ENCODE peak calls at places on chromosomes 2 and 18, in seven cellular contexts. B, W, V, X, D, P and E are unnamed samples.

GRCh38 chr2:60416221-60417008 is 137.0 kb downstream of the BCL11A start:
- DNase-seq in B (peak), W (no peak), V (peak), X (peak), D (no peak), P (peak), E (no peak)

GRCh38 chr2:41930807-41931566 is 116.8 kb upstream of the PKDCC start:
- DNase-seq in B (no peak), W (peak), V (no peak), X (no peak), D (no peak), P (peak), E (no peak)

GRCh38 chr2:46936566-46936965 is 21.0 kb upstream of the MCFD2 start:
- DNase-seq in B (peak), W (no peak), V (no peak), X (no peak), D (no peak), P (peak), E (no peak)

GRCh38 chr18:9468998-9469397 is 6.3 kb upstream of the RALBP1 start:
- DNase-seq in B (no peak), W (no peak), V (no peak), X (no peak), D (no peak), P (no peak), E (no peak)

GRCh38 chr2:235055891-235056516 is 104.2 kb downstream of the SH3BP4 start:
- DNase-seq in B (peak), W (no peak), V (no peak), X (no peak), D (no peak), P (peak), E (peak)

GRCh38 chr18:32213693-32214092 is 23.9 kb downstream of the MEP1B start:
- DNase-seq in B (no peak), W (no peak), V (no peak), X (no peak), D (no peak), P (no peak), E (no peak)

GRCh38 chr2:38158361-38159128 is 82.6 kb upstream of the CYP1B1 start:
- DNase-seq in B (no peak), W (no peak), V (no peak), X (no peak), D (no peak), P (no peak), E (peak)

GRCh38 chr2:170929686-170930050 is 615 bp downstream of the GORASP2 start:
- DNase-seq in B (peak), W (peak), V (peak), X (peak), D (peak), P (peak), E (peak)

GRCh38 chr2:151805343-151805742 is 22.9 kb downstream of the ARL5A start:
- DNase-seq in B (no peak), W (no peak), V (no peak), X (no peak), D (no peak), P (no peak), E (no peak)

GRCh38 chr2:240205348-240205747 is 64.9 kb upstream of the OTOS start:
- DNase-seq in B (peak), W (no peak), V (peak), X (no peak), D (peak), P (peak), E (peak)

GRCh38 chr2:207468504-207468903 is 61.3 kb upstream of the CREB1 start:
- DNase-seq in B (no peak), W (no peak), V (no peak), X (no peak), D (no peak), P (no peak), E (no peak)

GRCh38 chr2:203799905-203800304 is 67.7 kb upstream of the CTLA4 start:
- DNase-seq in B (no peak), W (no peak), V (no peak), X (no peak), D (no peak), P (no peak), E (no peak)

GRCh38 chr2:239881561-239882320 is 143.4 kb downstream of the NDUFA10 start:
- DNase-seq in B (peak), W (peak), V (peak), X (no peak), D (no peak), P (peak), E (peak)

GRCh38 chr2:36706451-36706850 is 9.9 kb downstream of the VIT start:
- DNase-seq in B (peak), W (no peak), V (no peak), X (no peak), D (no peak), P (peak), E (peak)

GRCh38 chr18:8948471-8949149 is 153.9 kb upstream of the NDUFV2 start:
- DNase-seq in B (peak), W (no peak), V (peak), X (no peak), D (no peak), P (peak), E (peak)

GRCh38 chr18:60122339-60122738 is 222.5 kb downstream of the PMAIP1 start:
- DNase-seq in B (no peak), W (no peak), V (no peak), X (no peak), D (no peak), P (no peak), E (no peak)

GRCh38 chr18:6543330-6543908 is 128.7 kb upstream of the L3MBTL4 start:
- DNase-seq in B (peak), W (no peak), V (peak), X (no peak), D (no peak), P (peak), E (peak)

GRCh38 chr2:88165604-88166003 is 4.5 kb upstream of the THNSL2 start:
- DNase-seq in B (no peak), W (no peak), V (no peak), X (no peak), D (no peak), P (no peak), E (no peak)

GRCh38 chr2:37928377-37928776 is 3.3 kb downstream of the RMDN2 start:
- DNase-seq in B (no peak), W (no peak), V (no peak), X (no peak), D (no peak), P (peak), E (no peak)

GRCh38 chr2:160213511-160213910 is 13.4 kb upstream of the ITGB6 start:
- DNase-seq in B (no peak), W (no peak), V (no peak), X (no peak), D (no peak), P (no peak), E (no peak)

GRCh38 chr2:178327516-178327915 is 123.5 kb downstream of the PRKRA start:
- DNase-seq in B (no peak), W (no peak), V (no peak), X (no peak), D (no peak), P (no peak), E (no peak)

GRCh38 chr2:120175000-120175581 is 48.1 kb downstream of the TMEM185B start:
- DNase-seq in B (peak), W (no peak), V (peak), X (no peak), D (no peak), P (peak), E (peak)

GRCh38 chr2:117485588-117485987 is 328.9 kb upstream of the DDX18 start:
- DNase-seq in B (no peak), W (no peak), V (no peak), X (no peak), D (no peak), P (no peak), E (no peak)

GRCh38 chr18:3806656-3807055 is 356.7 kb downstream of the TGIF1 start:
- DNase-seq in B (no peak), W (no peak), V (no peak), X (no peak), D (no peak), P (no peak), E (no peak)

GRCh38 chr2:75553961-75554539 is 6.7 kb downstream of the EVA1A start:
- DNase-seq in B (no peak), W (no peak), V (no peak), X (no peak), D (no peak), P (no peak), E (no peak)

GRCh38 chr2:3956892-3957291 is 253.5 kb downstream of the DCDC2C start:
- DNase-seq in B (no peak), W (no peak), V (no peak), X (no peak), D (no peak), P (no peak), E (no peak)

GRCh38 chr2:30417253-30417652 is 29.8 kb upstream of the LCLAT1 start:
- DNase-seq in B (peak), W (no peak), V (no peak), X (peak), D (no peak), P (peak), E (peak)

GRCh38 chr2:30363406-30363805 is 83.6 kb upstream of the LCLAT1 start:
- DNase-seq in B (no peak), W (no peak), V (no peak), X (no peak), D (no peak), P (no peak), E (no peak)

GRCh38 chr2:84454581-84454980 is 4.5 kb downstream of the SUCLG1 start:
- DNase-seq in B (no peak), W (no peak), V (no peak), X (no peak), D (no peak), P (no peak), E (no peak)

GRCh38 chr2:64592994-64593655 is 60.6 kb downstream of the SERTAD2 start:
- DNase-seq in B (peak), W (no peak), V (no peak), X (peak), D (no peak), P (no peak), E (peak)

GRCh38 chr2:128440666-128441340 is 122.1 kb upstream of the HS6ST1 start:
- DNase-seq in B (no peak), W (no peak), V (no peak), X (no peak), D (no peak), P (no peak), E (no peak)

GRCh38 chr2:219569041-219569440 is 2.3 kb downstream of the OBSL1 start:
- DNase-seq in B (no peak), W (no peak), V (no peak), X (no peak), D (no peak), P (no peak), E (no peak)

GRCh38 chr2:165239230-165239629 is at the start of gene SCN2A:
- DNase-seq in B (peak), W (no peak), V (peak), X (no peak), D (no peak), P (peak), E (peak)

GRCh38 chr2:59584958-59585357 is 968.5 kb downstream of the BCL11A start:
- DNase-seq in B (no peak), W (no peak), V (no peak), X (no peak), D (no peak), P (no peak), E (no peak)

GRCh38 chr2:216649573-216649972 is 16.4 kb downstream of the IGFBP2 start:
- DNase-seq in B (no peak), W (no peak), V (no peak), X (no peak), D (no peak), P (no peak), E (no peak)

GRCh38 chr18:55153346-55153745 is 194.1 kb upstream of the CCDC68 start:
- DNase-seq in B (no peak), W (no peak), V (no peak), X (no peak), D (no peak), P (no peak), E (no peak)

GRCh38 chr18:61989138-61989537 is 96.3 kb upstream of the RNF152 start:
- DNase-seq in B (no peak), W (no peak), V (no peak), X (no peak), D (no peak), P (no peak), E (no peak)

GRCh38 chr18:76265375-76266225 is 229.4 kb downstream of the ZNF516 start:
- DNase-seq in B (peak), W (peak), V (peak), X (no peak), D (no peak), P (peak), E (peak)

GRCh38 chr2:185628985-185629384 is 109.6 kb upstream of the FSIP2 start:
- DNase-seq in B (no peak), W (no peak), V (no peak), X (no peak), D (no peak), P (no peak), E (peak)
- TF ChIP-seq CTCF in B (no peak), W (no peak), V (no peak), X (no peak), D (no peak), P (no peak), E (peak)

GRCh38 chr2:176123847-176124273 is 1.3 kb downstream of the HOXD9 start:
- DNase-seq in B (no peak), W (peak), V (no peak), X (no peak), D (no peak), P (peak), E (no peak)
- H3K4me3 ChIP-seq in B (peak), W (peak), V (no peak), X (no peak), D (no peak), P (peak), E (no peak)

GRCh38 chr2:110818767-110819481 is 86.6 kb downstream of the ACOXL start:
- DNase-seq in B (no peak), W (no peak), V (no peak), X (no peak), D (no peak), P (no peak), E (no peak)
- TF ChIP-seq CTCF in B (no peak), W (no peak), V (no peak), X (no peak), D (no peak), P (peak), E (no peak)

DNA sequence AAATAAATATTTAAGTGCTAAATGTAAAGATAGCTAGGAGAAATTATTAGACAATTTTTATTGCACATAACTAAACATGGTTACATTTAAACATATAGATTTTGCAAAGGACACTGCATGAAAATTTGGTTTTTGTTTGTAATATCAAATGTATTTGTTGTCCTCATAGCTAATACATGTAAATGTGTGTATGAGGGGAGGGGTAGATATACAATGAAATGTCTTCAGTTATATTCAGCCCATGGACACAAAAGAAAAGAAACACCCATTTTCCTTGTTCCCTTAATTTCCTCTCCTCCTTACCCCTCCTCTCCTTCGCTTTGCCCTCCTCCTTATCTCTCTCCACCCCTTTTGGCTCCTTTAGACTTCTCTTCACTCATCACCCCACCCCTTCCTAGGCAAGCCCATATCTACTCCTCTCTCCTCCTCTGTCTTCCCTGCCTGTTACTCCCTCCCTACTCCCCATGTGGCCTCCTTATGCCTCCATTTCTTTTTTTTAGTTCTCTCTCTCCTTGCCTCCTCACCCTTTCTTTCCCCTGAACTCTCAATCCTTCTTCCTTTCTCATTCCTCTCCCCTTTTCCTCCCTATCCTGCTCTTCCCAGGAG is 1.4 kb downstream of the COL3A1 start:
- DNase-seq in B (peak), W (no peak), V (peak), X (peak), D (no peak), P (peak), E (peak)
- H3K4me3 ChIP-seq in B (peak), W (peak), V (peak), X (peak), D (peak), P (peak), E (peak)

GRCh38 chr2:146376511-146377084 is 1468.2 kb upstream of the ACVR2A start:
- DNase-seq in B (no peak), W (no peak), V (no peak), X (no peak), D (no peak), P (no peak), E (no peak)
- TF ChIP-seq CTCF in B (no peak), W (no peak), V (no peak), X (no peak), D (no peak), P (no peak), E (no peak)

GRCh38 chr18:40752336-40752735 is 1202.7 kb upstream of the PIK3C3 start:
- DNase-seq in B (no peak), W (no peak), V (no peak), X (no peak), D (no peak), P (no peak), E (no peak)
- H3K4me3 ChIP-seq in B (no peak), W (no peak), V (no peak), X (no peak), D (no peak), P (no peak), E (no peak)

GRCh38 chr2:2638516-2638915 is 307.4 kb upstream of the MYT1L start:
- DNase-seq in B (no peak), W (no peak), V (no peak), X (no peak), D (no peak), P (no peak), E (no peak)
- TF ChIP-seq CTCF in B (no peak), W (no peak), V (no peak), X (no peak), D (no peak), P (no peak), E (no peak)

GRCh38 chr2:226692521-226693126 is 107.0 kb downstream of the IRS1 start:
- DNase-seq in B (no peak), W (no peak), V (no peak), X (no peak), D (no peak), P (no peak), E (no peak)
- H3K4me3 ChIP-seq in B (no peak), W (no peak), V (no peak), X (no peak), D (no peak), P (no peak), E (no peak)

DNA sequence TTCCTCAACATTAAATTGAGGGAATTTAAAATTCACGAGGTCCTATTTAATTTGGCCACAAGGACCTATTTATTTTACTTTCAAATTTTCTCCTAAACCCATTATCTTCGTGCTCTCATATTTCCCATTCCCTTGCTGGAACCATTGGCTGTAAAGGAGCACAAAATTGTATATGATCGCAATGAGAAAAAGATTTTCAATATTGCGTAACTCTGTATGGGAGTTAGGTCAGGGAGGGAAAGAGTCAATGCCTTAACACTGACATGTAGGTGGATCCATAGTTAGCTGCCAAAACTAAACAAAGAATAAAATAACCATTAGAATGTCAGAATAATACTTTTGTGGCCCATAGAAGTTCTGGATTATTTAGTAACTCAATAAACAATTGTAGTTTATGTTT is 40.6 kb upstream of the ZC3H15 start:
- DNase-seq in B (no peak), W (no peak), V (no peak), X (no peak), D (no peak), P (no peak), E (no peak)
- TF ChIP-seq CTCF in B (no peak), W (no peak), V (no peak), X (no peak), D (no peak), P (no peak), E (no peak)

GRCh38 chr2:86045541-86045940 is 60.1 kb downstream of the POLR1A start:
- DNase-seq in B (no peak), W (no peak), V (no peak), X (no peak), D (peak), P (no peak), E (no peak)
- H3K4me3 ChIP-seq in B (no peak), W (no peak), V (no peak), X (no peak), D (no peak), P (no peak), E (no peak)